ENCODE peak calls at places on chromosomes 5 and 9, in five cellular contexts. U is transverse colon, W is Caco-2, X is endothelial cell, S is AG10803. Z is an unnamed sample.

GRCh38 chr9:99299214-99300102 is 77.4 kb downstream of the SEC61B start:
- DNase-seq in U (no peak), W (peak; percentile 5), X (no peak), S (peak; percentile 66), Z (no peak)

GRCh38 chr5:128627939-128628338 is 89.9 kb upstream of the FBN2 start:
- DNase-seq in U (no peak), W (no peak), X (no peak), S (no peak), Z (no peak)

GRCh38 chr5:1428107-1428506 is 17.1 kb downstream of the SLC6A3 start:
- DNase-seq in U (no peak), W (no peak), X (no peak), S (no peak), Z (no peak)

GRCh38 chr9:134875376-134875775 is 5.2 kb upstream of the FCN2 start:
- DNase-seq in U (no peak), W (no peak), X (no peak), S (no peak), Z (no peak)

GRCh38 chr5:107430077-107430625 is 240.6 kb downstream of the EFNA5 start:
- DNase-seq in U (no peak), W (no peak), X (no peak), S (no peak), Z (no peak)

GRCh38 chr9:9102295-9102694 is 1302.7 kb upstream of the DMAC1 start:
- DNase-seq in U (no peak), W (no peak), X (no peak), S (no peak), Z (no peak)

GRCh38 chr9:93899609-93900435 is 55.3 kb downstream of the BARX1 start:
- DNase-seq in U (peak; percentile 2), W (no peak), X (no peak), S (no peak), Z (no peak)

GRCh38 chr5:2017540-2018389 is 135.0 kb upstream of the IRX4 start:
- DNase-seq in U (no peak), W (no peak), X (peak; percentile 58), S (no peak), Z (peak; percentile 50)

GRCh38 chr5:169893586-169893985 is 86.7 kb downstream of the INSYN2B start:
- DNase-seq in U (no peak), W (no peak), X (no peak), S (peak; percentile 73), Z (no peak)

GRCh38 chr5:79729686-79730085 is 40.0 kb downstream of the CMYA5 start:
- DNase-seq in U (no peak), W (no peak), X (no peak), S (no peak), Z (no peak)

GRCh38 chr9:116789097-116789496 is 102.0 kb downstream of the TRIM32 start:
- DNase-seq in U (no peak), W (no peak), X (no peak), S (no peak), Z (no peak)

GRCh38 chr9:117273612-117274011 is 141.2 kb downstream of the ASTN2 start:
- DNase-seq in U (no peak), W (no peak), X (no peak), S (no peak), Z (no peak)

GRCh38 chr9:129094387-129095169 is 13.7 kb downstream of the DOLPP1 start:
- DNase-seq in U (no peak), W (no peak), X (no peak), S (no peak), Z (peak; percentile 38)

GRCh38 chr9:134983094-134983493 is 65.4 kb upstream of the FCN1 start:
- DNase-seq in U (no peak), W (no peak), X (peak; percentile 40), S (no peak), Z (no peak)

GRCh38 chr5:3002230-3002629 is 250.8 kb upstream of the IRX2 start:
- DNase-seq in U (no peak), W (no peak), X (no peak), S (no peak), Z (no peak)

GRCh38 chr9:95082401-95083084 is 235.0 kb downstream of the FANCC start:
- DNase-seq in U (no peak), W (no peak), X (no peak), S (no peak), Z (no peak)

GRCh38 chr9:107711528-107711927 is 222.0 kb upstream of the KLF4 start:
- DNase-seq in U (peak; percentile 89), W (no peak), X (no peak), S (peak; percentile 98), Z (no peak)

GRCh38 chr5:72166070-72166979 is 59.0 kb downstream of the MAP1B start:
- DNase-seq in U (no peak), W (no peak), X (peak; percentile 27), S (peak; percentile 67), Z (peak; percentile 50)

GRCh38 chr5:175547810-175548209 is 69.5 kb downstream of the SFXN1 start:
- DNase-seq in U (no peak), W (no peak), X (no peak), S (no peak), Z (no peak)

GRCh38 chr5:5838493-5838892 is 416.0 kb downstream of the ICE1 start:
- DNase-seq in U (no peak), W (no peak), X (no peak), S (no peak), Z (no peak)

GRCh38 chr5:78526049-78526525 is 122.5 kb downstream of the LHFPL2 start:
- DNase-seq in U (no peak), W (no peak), X (no peak), S (peak; percentile 85), Z (no peak)

GRCh38 chr9:93252781-93253530 is 69.0 kb downstream of the WNK2 start:
- DNase-seq in U (peak; percentile 3), W (no peak), X (no peak), S (no peak), Z (no peak)

GRCh38 chr5:95471922-95472321 is 80.8 kb downstream of the FAM81B start:
- DNase-seq in U (no peak), W (no peak), X (no peak), S (peak; percentile 59), Z (no peak)

GRCh38 chr5:122089614-122090013 is 11.6 kb upstream of the LOX start:
- DNase-seq in U (no peak), W (no peak), X (no peak), S (peak; percentile 94), Z (no peak)

GRCh38 chr9:13354733-13355132 is 75.2 kb upstream of the MPDZ start:
- DNase-seq in U (no peak), W (no peak), X (no peak), S (peak; percentile 52), Z (no peak)

GRCh38 chr5:153081385-153081784 is 409.1 kb upstream of the GRIA1 start:
- DNase-seq in U (no peak), W (no peak), X (no peak), S (no peak), Z (no peak)

GRCh38 chr5:135179308-135179980 is 145.4 kb upstream of the PITX1 start:
- DNase-seq in U (no peak), W (peak; percentile 40), X (no peak), S (no peak), Z (no peak)

GRCh38 chr9:130825051-130825651 is 9.9 kb upstream of the ABL1 start:
- DNase-seq in U (no peak), W (peak; percentile 80), X (no peak), S (peak; percentile 54), Z (peak; percentile 51)

GRCh38 chr9:116233160-116233530 is 79.6 kb downstream of the PAPPA start:
- DNase-seq in U (no peak), W (no peak), X (no peak), S (no peak), Z (no peak)

DNA sequence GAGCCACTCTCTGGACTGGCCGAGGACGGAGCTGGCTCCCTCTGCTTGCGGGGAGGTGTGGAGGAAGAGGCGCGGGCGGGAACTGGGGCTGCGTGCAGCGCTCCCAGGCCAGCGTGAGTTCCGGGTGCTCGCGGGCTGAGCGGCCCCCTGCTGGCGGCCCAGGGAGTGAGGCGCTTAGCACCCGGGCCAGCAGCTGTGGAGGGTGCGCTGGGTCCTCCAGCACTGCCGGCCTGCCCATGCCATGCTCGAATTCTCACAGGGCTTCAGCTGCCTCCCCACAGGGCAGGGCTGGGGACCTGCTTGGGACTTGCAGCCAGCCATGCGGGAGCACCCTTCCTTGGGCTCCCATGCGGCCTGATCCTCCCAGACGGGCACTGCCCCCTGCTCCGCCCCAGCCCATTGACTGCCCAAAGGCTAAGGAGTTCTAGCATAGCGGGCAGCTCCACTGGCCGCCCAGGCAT is 416.9 kb downstream of the MRPS30 start:
- DNase-seq in U (no peak), W (no peak), X (no peak), S (no peak), Z (peak; percentile 30)
- TF ChIP-seq CTCF in U (no peak), W (peak; percentile 16), X (peak; percentile 29), S (no peak), Z (no peak)

DNA sequence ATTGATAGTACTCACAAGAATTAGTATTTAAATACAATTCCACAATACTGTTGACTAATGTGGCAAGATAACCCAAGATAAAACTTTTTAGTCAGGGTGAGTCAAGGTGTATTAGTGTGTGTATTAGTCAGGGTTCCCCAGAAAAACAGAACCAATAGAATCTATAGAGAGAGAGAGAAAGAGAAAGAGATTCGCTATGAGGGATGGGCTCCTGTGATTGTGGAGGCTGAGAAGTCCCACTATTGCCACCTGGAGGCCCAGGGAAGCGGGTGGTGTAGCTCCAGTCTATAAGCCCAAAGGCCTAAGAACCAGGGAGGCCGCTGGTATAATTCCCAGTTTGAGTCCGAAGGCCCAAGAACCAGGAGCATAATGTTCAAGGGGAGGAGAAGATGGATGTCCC is 10.0 kb upstream of the SHISAL2B start:
- DNase-seq in U (no peak), W (peak; percentile 50), X (peak; percentile 26), S (no peak), Z (no peak)
- TF ChIP-seq CTCF in U (no peak), W (peak; percentile 40), X (no peak), S (peak; percentile 3), Z (no peak)

GRCh38 chr5:82174919-82175219 is 103.3 kb downstream of the RPS23 start:
- DNase-seq in U (no peak), W (no peak), X (no peak), S (no peak), Z (no peak)
- TF ChIP-seq CTCF in U (no peak), W (no peak), X (peak; percentile 17), S (no peak), Z (no peak)

GRCh38 chr9:88530051-88530450 is 4.9 kb upstream of the NXNL2 start:
- DNase-seq in U (no peak), W (no peak), X (no peak), S (peak; percentile 73), Z (no peak)

GRCh38 chr9:88534456-88535225 is at the start of gene NXNL2:
- DNase-seq in U (peak; percentile 78), W (peak; percentile 86), X (peak; percentile 88), S (peak; percentile 91), Z (peak; percentile 86)

GRCh38 chr9:88533951-88534455 is 975 bp upstream of the NXNL2 start:
- DNase-seq in U (peak; percentile 17), W (peak; percentile 57), X (peak; percentile 40), S (peak; percentile 74), Z (peak; percentile 33)

GRCh38 chr9:88531920-88532319 is 3.1 kb upstream of the NXNL2 start:
- DNase-seq in U (no peak), W (no peak), X (no peak), S (no peak), Z (no peak)

DNA sequence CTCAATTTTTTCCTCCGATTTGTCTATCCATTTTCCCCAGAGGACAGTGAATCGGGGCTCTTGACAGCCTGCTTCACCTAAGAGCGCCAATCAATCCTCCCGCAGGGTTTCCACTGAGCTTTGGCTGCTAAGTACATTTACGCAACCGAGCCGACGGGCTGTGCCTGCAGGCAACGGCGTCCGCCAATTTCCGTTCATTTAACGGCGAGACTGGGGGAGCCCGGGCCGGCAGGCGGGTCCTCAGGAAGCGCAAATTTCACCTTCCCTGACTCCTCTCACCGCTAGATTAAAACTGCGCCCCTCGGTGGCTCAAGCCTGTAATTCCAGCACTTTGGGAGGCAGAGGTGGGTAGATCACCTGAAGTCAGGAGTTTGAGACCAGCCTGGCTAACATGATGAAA is 2.7 kb upstream of the NXNL2 start:
- DNase-seq in U (no peak), W (no peak), X (peak; percentile 70), S (peak; percentile 49), Z (no peak)
- TF ChIP-seq CTCF in U (no peak), W (no peak), X (peak; percentile 54), S (peak; percentile 7), Z (no peak)